ENCODE peak calls at places on chromosomes 13 and 19, in eight cellular contexts. One of them, this sample, is unnamed.

GRCh38 chr13:108551674-108552073 is 77.7 kb upstream of the MYO16 start:
- DNase-seq in AG10803: no peak
- DNase-seq in kidney tubule cell: no peak
- DNase-seq in GM12891: no peak
- DNase-seq in retina: no peak
- DNase-seq in WERI-Rb-1: no peak
- DNase-seq in ascending aorta: no peak
- DNase-seq in NCI-H2171 treated with DMSO at 0.1 percent for 48 hours: no peak
- DNase-seq in this sample: no peak

GRCh38 chr19:33435706-33436359 is 62.3 kb downstream of the CEBPG start:
- DNase-seq in GM12891: no peak
- DNase-seq in AG10803: no peak
- DNase-seq in NCI-H2171 treated with DMSO at 0.1 percent for 48 hours: no peak
- DNase-seq in retina: peak
- DNase-seq in ascending aorta: no peak
- DNase-seq in WERI-Rb-1: no peak
- DNase-seq in kidney tubule cell: no peak
- DNase-seq in this sample: no peak

GRCh38 chr19:543912-544608 is at the start of gene GZMM:
- DNase-seq in GM12891: no peak
- DNase-seq in NCI-H2171 treated with DMSO at 0.1 percent for 48 hours: no peak
- DNase-seq in ascending aorta: no peak
- DNase-seq in WERI-Rb-1: no peak
- DNase-seq in retina: no peak
- DNase-seq in AG10803: no peak
- DNase-seq in kidney tubule cell: no peak
- DNase-seq in this sample: peak

GRCh38 chr13:79679334-79679733 is 198.4 kb downstream of the NDFIP2 start:
- DNase-seq in WERI-Rb-1: peak
- DNase-seq in ascending aorta: peak
- DNase-seq in kidney tubule cell: peak
- DNase-seq in AG10803: peak
- DNase-seq in GM12891: no peak
- DNase-seq in NCI-H2171 treated with DMSO at 0.1 percent for 48 hours: peak
- DNase-seq in retina: peak
- DNase-seq in this sample: peak

GRCh38 chr19:49642488-49643035 is 553 bp downstream of the SCAF1 start:
- DNase-seq in NCI-H2171 treated with DMSO at 0.1 percent for 48 hours: peak
- DNase-seq in ascending aorta: no peak
- DNase-seq in WERI-Rb-1: no peak
- DNase-seq in AG10803: no peak
- DNase-seq in kidney tubule cell: no peak
- DNase-seq in GM12891: no peak
- DNase-seq in retina: no peak
- DNase-seq in this sample: no peak

GRCh38 chr19:11483176-11484111 is 2.6 kb upstream of the ELAVL3 start:
- DNase-seq in NCI-H2171 treated with DMSO at 0.1 percent for 48 hours: no peak
- DNase-seq in kidney tubule cell: no peak
- DNase-seq in retina: no peak
- DNase-seq in AG10803: no peak
- DNase-seq in GM12891: no peak
- DNase-seq in WERI-Rb-1: no peak
- DNase-seq in ascending aorta: no peak
- DNase-seq in this sample: no peak

GRCh38 chr13:112931028-112931934 is 37.7 kb upstream of the MCF2L start:
- DNase-seq in NCI-H2171 treated with DMSO at 0.1 percent for 48 hours: peak
- DNase-seq in WERI-Rb-1: peak
- DNase-seq in kidney tubule cell: peak
- DNase-seq in ascending aorta: no peak
- DNase-seq in AG10803: peak
- DNase-seq in GM12891: no peak
- DNase-seq in retina: no peak
- DNase-seq in this sample: no peak

GRCh38 chr19:47446534-47447469 is 24.9 kb downstream of the SLC8A2 start:
- DNase-seq in ascending aorta: no peak
- DNase-seq in NCI-H2171 treated with DMSO at 0.1 percent for 48 hours: no peak
- DNase-seq in GM12891: no peak
- DNase-seq in retina: no peak
- DNase-seq in WERI-Rb-1: no peak
- DNase-seq in AG10803: no peak
- DNase-seq in kidney tubule cell: peak
- DNase-seq in this sample: peak

GRCh38 chr19:19643158-19644053 is at the start of gene GMIP:
- DNase-seq in retina: peak
- DNase-seq in kidney tubule cell: peak
- DNase-seq in AG10803: peak
- DNase-seq in NCI-H2171 treated with DMSO at 0.1 percent for 48 hours: peak
- DNase-seq in GM12891: peak
- DNase-seq in ascending aorta: peak
- DNase-seq in WERI-Rb-1: peak
- DNase-seq in this sample: peak

GRCh38 chr19:45779231-45780145 is 2.8 kb downstream of the DMPK start:
- DNase-seq in ascending aorta: peak
- DNase-seq in AG10803: peak
- DNase-seq in kidney tubule cell: peak
- DNase-seq in GM12891: peak
- DNase-seq in retina: peak
- DNase-seq in WERI-Rb-1: peak
- DNase-seq in NCI-H2171 treated with DMSO at 0.1 percent for 48 hours: no peak
- DNase-seq in this sample: peak

GRCh38 chr13:97712770-97713169 is 240.7 kb upstream of the IPO5 start:
- DNase-seq in WERI-Rb-1: no peak
- DNase-seq in retina: no peak
- DNase-seq in kidney tubule cell: no peak
- DNase-seq in NCI-H2171 treated with DMSO at 0.1 percent for 48 hours: no peak
- DNase-seq in ascending aorta: no peak
- DNase-seq in GM12891: no peak
- DNase-seq in AG10803: no peak
- DNase-seq in this sample: no peak

GRCh38 chr13:72458701-72459100 is 268.7 kb downstream of the MZT1 start:
- DNase-seq in retina: no peak
- DNase-seq in ascending aorta: no peak
- DNase-seq in kidney tubule cell: peak
- DNase-seq in WERI-Rb-1: no peak
- DNase-seq in AG10803: peak
- DNase-seq in GM12891: no peak
- DNase-seq in NCI-H2171 treated with DMSO at 0.1 percent for 48 hours: peak
- DNase-seq in this sample: no peak